ENCODE peak calls at places on chromosomes 1 and 21, in five cellular contexts. K is hepatocyte, M is cardiac muscle cell, W is pancreas, Y is tibial artery. L is an unnamed sample. For H3K4me1, the result is how much of the 10 kb centered on the place peaks cover.

GRCh38 chr1:191695865-191696264 is 462.4 kb upstream of the RGS18 start:
- DNase-seq in W (no peak), K (no peak), M (no peak), Y (no peak), L (no peak)

GRCh38 chr21:39961251-39961650 is 94.0 kb downstream of the PCP4 start:
- DNase-seq in M (no peak), Y (no peak), K (no peak), W (no peak), L (no peak)

GRCh38 chr1:200988693-200989092 is 34.8 kb downstream of the KIF21B start:
- DNase-seq in Y (no peak), K (no peak), W (no peak), M (no peak), L (no peak)

GRCh38 chr1:160104520-160104885 is 6.1 kb upstream of the IGSF8 start:
- DNase-seq in M (no peak), W (no peak), Y (no peak), K (no peak), L (no peak)

GRCh38 chr1:35047188-35047858 is 15.6 kb upstream of the ZMYM6 start:
- DNase-seq in M (no peak), W (no peak), Y (no peak), K (no peak), L (no peak)

GRCh38 chr1:209536843-209537242 is 46.7 kb upstream of the CAMK1G start:
- DNase-seq in W (no peak), Y (no peak), K (no peak), M (no peak), L (no peak)

GRCh38 chr1:46285730-46286477 is 17.5 kb downstream of the LRRC41 start:
- DNase-seq in M (peak), K (peak), Y (no peak), W (no peak), L (no peak)

GRCh38 chr1:193143285-193143684 is 21.5 kb downstream of the CDC73 start:
- DNase-seq in Y (no peak), K (peak), M (peak), W (no peak), L (no peak)

GRCh38 chr1:75444220-75444619 is 166.7 kb downstream of the SLC44A5 start:
- DNase-seq in M (no peak), Y (no peak), W (no peak), K (no peak), L (no peak)

GRCh38 chr1:112614460-112615065 is 4.4 kb downstream of the ST7L start:
- DNase-seq in M (no peak), K (peak), Y (no peak), W (no peak), L (no peak)

GRCh38 chr21:33945652-33946270 is 30.2 kb upstream of the ATP5PO start:
- DNase-seq in W (no peak), Y (no peak), M (no peak), K (no peak), L (no peak)

GRCh38 chr1:90386899-90387334 is 330.2 kb downstream of the BARHL2 start:
- DNase-seq in M (no peak), K (no peak), W (no peak), Y (no peak), L (no peak)

GRCh38 chr1:93816970-93817738 is 61.9 kb downstream of the DNTTIP2 start:
- DNase-seq in M (no peak), Y (peak), K (peak), W (no peak), L (peak)

GRCh38 chr1:218266356-218266755 is 18.7 kb upstream of the RRP15 start:
- DNase-seq in M (no peak), W (no peak), K (no peak), Y (no peak), L (no peak)

GRCh38 chr1:180918519-180918918 is 5.8 kb downstream of the KIAA1614 start:
- DNase-seq in W (no peak), M (no peak), K (no peak), Y (no peak), L (no peak)

DNA sequence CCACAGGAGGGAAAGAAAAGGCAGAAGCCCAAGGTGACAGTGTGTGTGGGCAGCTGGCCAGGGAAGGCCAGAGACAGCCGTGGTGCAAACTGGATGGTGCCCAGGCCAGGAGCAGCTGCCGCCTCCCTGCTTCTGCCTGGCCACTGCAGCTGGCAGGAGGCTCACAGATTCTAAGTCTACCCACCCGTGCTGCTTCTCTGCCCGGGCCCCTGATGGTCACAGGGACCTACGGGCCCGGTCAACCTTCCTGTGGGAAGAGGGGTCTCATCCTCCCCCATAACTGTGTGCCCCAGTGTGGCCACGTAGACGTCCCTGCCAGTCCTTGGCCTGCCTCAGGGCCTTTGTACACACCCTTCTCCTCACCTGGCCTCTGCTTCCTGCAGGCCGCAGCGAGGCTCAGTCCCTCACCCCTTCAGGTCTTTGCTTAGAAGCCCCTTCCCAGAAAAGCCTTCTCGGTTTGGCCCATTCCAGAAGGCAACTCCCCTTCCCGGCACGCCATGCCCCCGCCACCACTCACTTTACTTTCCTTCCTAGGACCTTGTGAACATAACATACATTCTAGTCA is 192.6 kb upstream of the AJAP1 start:
- DNase-seq in W (no peak), M (no peak), Y (no peak), K (no peak), L (no peak)
- H3K4me1 ChIP-seq in W (under half), M (under half), Y (under half), K (under half), L (under half)

DNA sequence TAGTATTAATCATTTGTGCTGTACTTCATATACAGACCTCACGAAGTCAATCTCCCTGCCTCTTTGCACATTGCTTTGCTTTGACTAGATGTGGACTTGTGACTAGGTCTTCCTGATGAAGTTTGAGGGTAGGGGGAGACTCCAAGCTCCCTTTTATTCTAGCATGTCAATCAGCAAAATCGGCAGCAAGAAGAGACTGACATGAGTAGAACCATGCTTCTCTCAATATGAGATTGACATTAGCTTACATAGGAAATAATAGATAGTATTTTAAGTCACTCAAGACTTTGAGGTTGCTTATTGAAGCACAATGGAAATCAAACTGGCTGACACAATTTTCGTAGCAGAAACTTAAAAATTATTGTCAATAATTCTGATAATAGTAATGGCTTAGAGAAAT is 866.4 kb upstream of the ADAMTS5 start:
- DNase-seq in W (no peak), K (no peak), M (no peak), Y (no peak), L (no peak)
- TF ChIP-seq CTCF in W (no peak), K (no peak), M (no peak), Y (no peak), L (no peak)

GRCh38 chr1:65478379-65479026 is 58.0 kb downstream of the LEPR start:
- DNase-seq in W (no peak), Y (no peak), M (no peak), K (no peak), L (no peak)
- H3K27ac ChIP-seq in W (no peak), Y (no peak), M (no peak), K (no peak), L (no peak)

GRCh38 chr1:59673575-59674467 is 140.9 kb upstream of the HOOK1 start:
- DNase-seq in M (no peak), Y (no peak), W (peak), K (peak), L (no peak)

GRCh38 chr1:59671066-59671952 is 143.4 kb upstream of the HOOK1 start:
- DNase-seq in Y (no peak), M (no peak), K (no peak), W (no peak), L (no peak)

GRCh38 chr1:59674605-59675004 is 140.1 kb upstream of the HOOK1 start:
- DNase-seq in M (no peak), W (no peak), Y (peak), K (no peak), L (no peak)

GRCh38 chr1:59671953-59672305 is 142.8 kb upstream of the HOOK1 start:
- DNase-seq in K (no peak), W (no peak), M (no peak), Y (no peak), L (no peak)

GRCh38 chr1:59672851-59673574 is 141.7 kb upstream of the HOOK1 start:
- DNase-seq in Y (no peak), W (no peak), M (no peak), K (peak), L (no peak)
- H3K4me1 ChIP-seq in Y (under half), W (under half), M (under half), K (under half), L (under half)

DNA sequence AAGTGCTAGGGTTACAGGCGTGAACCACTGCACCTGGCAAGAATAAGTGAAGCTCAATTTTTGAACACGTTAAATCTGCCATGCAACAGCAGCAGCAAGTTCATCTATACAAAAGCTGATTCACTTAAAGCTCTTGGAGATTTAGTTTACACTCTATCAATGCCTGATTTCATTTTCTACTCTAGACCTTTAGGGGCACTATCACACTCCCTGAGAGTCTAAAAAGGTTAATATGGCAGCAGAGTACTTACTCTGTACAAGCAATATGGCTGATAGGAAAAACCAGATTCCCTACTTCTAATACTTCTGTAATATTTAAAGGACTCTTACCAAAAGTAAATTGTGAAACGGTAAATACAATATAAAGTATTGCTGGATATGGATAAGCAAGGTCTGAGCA is 4.8 kb downstream of the RBM34 start:
- DNase-seq in Y (no peak), K (no peak), M (no peak), W (no peak), L (no peak)
- TF ChIP-seq CTCF in Y (no peak), K (no peak), M (no peak), W (no peak), L (no peak)

DNA sequence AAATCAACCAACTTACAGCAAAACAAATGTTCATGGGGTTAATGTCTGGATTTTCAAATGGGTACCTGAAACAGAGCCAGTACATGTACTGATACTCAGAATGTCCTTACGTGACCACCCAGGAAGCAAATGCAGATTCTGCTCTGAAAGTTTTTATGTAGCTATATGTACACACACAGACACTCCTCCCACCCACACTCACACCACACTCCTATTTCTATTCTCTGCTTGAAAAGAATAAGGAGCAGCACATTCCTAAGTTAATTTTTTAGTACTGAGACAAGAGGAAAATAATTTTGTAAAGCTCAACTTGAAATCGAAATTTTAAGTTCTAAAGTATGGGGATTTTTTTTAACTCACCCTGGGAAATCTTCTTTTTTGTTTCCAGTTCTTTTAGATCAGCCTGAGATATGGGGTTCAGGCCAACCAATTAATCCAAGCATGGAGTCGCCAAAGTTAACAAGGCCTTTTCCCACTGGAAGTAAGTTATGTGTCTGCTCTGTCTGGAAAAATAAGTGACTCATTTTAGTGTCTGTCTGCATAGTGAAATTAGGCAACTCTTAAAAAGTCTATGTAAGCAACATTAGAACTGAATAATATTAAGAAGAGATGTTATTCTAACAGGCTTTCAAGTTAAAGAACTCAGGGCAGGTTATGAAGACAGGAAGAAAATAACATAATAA is 75.5 kb upstream of the DYNLT5 start:
- DNase-seq in M (no peak), W (no peak), Y (peak), K (peak), L (no peak)
- H3K27ac ChIP-seq in M (no peak), W (no peak), Y (peak), K (peak), L (no peak)

DNA sequence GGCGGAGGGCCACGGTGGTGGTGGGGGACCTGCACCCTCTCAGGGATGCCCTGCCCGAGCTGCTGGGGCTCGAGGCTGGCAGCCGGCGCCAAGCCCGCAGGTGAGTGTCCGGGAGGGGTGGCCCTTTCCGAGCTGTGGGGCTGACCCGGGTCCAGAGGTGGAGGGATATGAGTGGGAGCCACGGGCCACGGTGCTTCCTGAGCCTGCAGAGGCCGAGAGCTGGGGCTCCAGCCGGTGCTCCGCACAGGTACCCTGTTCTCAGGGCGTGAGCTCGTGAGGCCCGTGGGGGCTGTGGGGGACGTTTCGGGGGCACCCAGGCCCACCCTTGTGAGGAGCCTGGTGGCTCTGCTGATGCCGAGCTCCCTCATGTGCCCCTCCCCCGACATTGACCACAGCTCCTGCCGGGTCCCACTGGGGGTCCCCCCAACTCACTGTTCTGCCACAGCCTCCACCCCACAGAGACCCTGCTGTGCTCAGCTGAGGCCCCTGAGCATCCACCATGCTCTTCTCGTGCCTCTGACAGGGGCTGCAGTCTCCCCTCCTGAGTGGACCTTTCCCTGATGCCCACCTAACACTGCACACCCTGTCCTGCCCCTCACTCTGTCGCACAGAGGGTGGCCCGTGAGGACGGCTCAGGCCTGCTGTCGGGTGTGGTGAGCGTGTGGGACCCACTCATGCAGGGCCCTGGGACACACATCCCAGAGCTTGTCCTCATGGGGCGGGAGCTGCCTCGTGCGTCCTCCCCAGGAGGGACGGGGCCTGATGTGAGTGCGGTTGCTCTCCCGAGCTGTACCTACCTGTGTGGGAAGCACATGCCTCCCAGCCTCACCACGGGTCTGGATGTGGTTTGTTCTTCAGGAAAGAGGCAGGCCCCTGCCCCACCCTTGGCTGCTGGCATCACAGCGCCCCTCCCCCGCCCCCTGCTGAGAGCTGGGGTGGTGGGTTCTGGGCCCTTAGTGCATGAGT is 27.5 kb downstream of the SLX9 start:
- DNase-seq in W (no peak), M (no peak), K (no peak), Y (no peak), L (no peak)
- H3K4me1 ChIP-seq in W (under half), M (under half), K (under half), Y (half or more), L (under half)